ENCODE peak calls at places on chromosomes 5 and 9, in five cellular contexts. R is OCI-LY7, M is GM23338, U is neural crest cell, W is heart right ventricle. N is an unnamed sample.

GRCh38 chr9:3508078-3508431 is 17.7 kb downstream of the RFX3 start:
- DNase-seq in M (no peak), R (peak), U (no peak), W (no peak), N (no peak)

GRCh38 chr9:115992834-115993233 is 160.8 kb upstream of the PAPPA start:
- DNase-seq in U (no peak), R (no peak), W (no peak), M (peak), N (no peak)

GRCh38 chr9:129944501-129945116 is 98.4 kb downstream of the FNBP1 start:
- DNase-seq in R (peak), M (no peak), W (no peak), U (no peak), N (no peak)

GRCh38 chr9:130917171-130917960 is 20.8 kb upstream of the QRFP start:
- DNase-seq in M (no peak), W (no peak), U (no peak), R (no peak), N (no peak)

GRCh38 chr9:33354651-33355211 is 47.6 kb downstream of the AQP7 start:
- DNase-seq in U (no peak), M (no peak), W (no peak), R (no peak), N (no peak)

GRCh38 chr5:77852514-77853352 is 76.6 kb upstream of the TBCA start:
- DNase-seq in W (peak), U (peak), M (peak), R (no peak), N (peak)

GRCh38 chr9:87498816-87499454 is 1.3 kb downstream of the DAPK1 start:
- DNase-seq in R (no peak), W (no peak), U (peak), M (peak), N (no peak)

GRCh38 chr5:103218164-103218563 is 40.4 kb upstream of the MACIR start:
- DNase-seq in M (no peak), W (no peak), R (no peak), U (no peak), N (no peak)

GRCh38 chr5:149940077-149940574 is 4.5 kb downstream of the PDE6A start:
- DNase-seq in M (no peak), R (no peak), W (no peak), U (no peak), N (no peak)

GRCh38 chr9:93126151-93126781 is 7.8 kb downstream of the NINJ1 start:
- DNase-seq in W (no peak), M (no peak), R (no peak), U (no peak), N (no peak)

GRCh38 chr9:88737031-88737430 is 202.1 kb downstream of the NXNL2 start:
- DNase-seq in U (no peak), M (no peak), W (no peak), R (no peak), N (no peak)

GRCh38 chr5:179870403-179870903 is 11.8 kb upstream of the MRNIP start:
- DNase-seq in R (peak), W (peak), M (peak), U (no peak), N (no peak)

GRCh38 chr9:125646222-125647100 is 60.5 kb downstream of the MAPKAP1 start:
- DNase-seq in W (no peak), R (peak), U (no peak), M (no peak), N (no peak)

GRCh38 chr5:143372187-143372829 is 31.2 kb downstream of the NR3C1 start:
- DNase-seq in M (no peak), R (no peak), U (no peak), W (no peak), N (no peak)

GRCh38 chr9:109254317-109254716 is 66.5 kb downstream of the EPB41L4B start:
- DNase-seq in W (no peak), R (no peak), M (no peak), U (no peak), N (no peak)

GRCh38 chr9:125066839-125067619 is 76.3 kb downstream of the SCAI start:
- DNase-seq in M (no peak), U (no peak), W (no peak), R (no peak), N (no peak)

GRCh38 chr9:36158917-36159316 is 10.3 kb upstream of the CCIN start:
- DNase-seq in M (no peak), R (no peak), W (no peak), U (no peak), N (no peak)

GRCh38 chr5:65197899-65198776 is 283.6 kb downstream of the ADAMTS6 start:
- DNase-seq in W (no peak), U (no peak), R (no peak), M (no peak), N (no peak)

GRCh38 chr5:175485631-175486030 is 7.3 kb downstream of the SFXN1 start:
- DNase-seq in M (no peak), R (no peak), U (no peak), W (no peak), N (no peak)

GRCh38 chr5:37847978-37848425 is 8.2 kb upstream of the GDNF start:
- DNase-seq in W (no peak), R (no peak), M (no peak), U (no peak), N (no peak)

GRCh38 chr5:42715791-42716190 is 40.8 kb upstream of the CCDC152 start:
- DNase-seq in W (no peak), R (no peak), M (no peak), U (no peak), N (no peak)

GRCh38 chr9:92970467-92970923 is 23.2 kb downstream of the FGD3 start:
- DNase-seq in U (no peak), R (no peak), W (no peak), M (peak), N (peak)

GRCh38 chr5:42250-42649 is 49.7 kb upstream of the PLEKHG4B start:
- DNase-seq in M (peak), R (no peak), U (no peak), W (no peak), N (no peak)

GRCh38 chr9:35733109-35733541 is 659 bp downstream of the CREB3 start:
- DNase-seq in W (no peak), U (no peak), M (peak), R (peak), N (peak)

GRCh38 chr5:124825250-124825982 is 79.0 kb upstream of the ZNF608 start:
- DNase-seq in U (no peak), R (peak), W (no peak), M (no peak), N (no peak)

GRCh38 chr9:32627394-32627954 is 8.0 kb downstream of the TAF1L start:
- DNase-seq in M (no peak), U (no peak), W (no peak), R (no peak), N (no peak)

GRCh38 chr9:72041369-72041768 is 19.0 kb downstream of the C9orf57 start:
- DNase-seq in W (no peak), U (no peak), R (no peak), M (no peak), N (no peak)

GRCh38 chr5:61245486-61245885 is 83.2 kb upstream of the SMIM15 start:
- DNase-seq in W (no peak), U (no peak), M (no peak), R (no peak), N (no peak)

GRCh38 chr5:150946351-150946905 is 41.6 kb upstream of the ZNF300 start:
- DNase-seq in U (no peak), M (no peak), W (peak), R (no peak), N (no peak)

GRCh38 chr5:142053434-142054253 is 40.8 kb upstream of the GNPDA1 start:
- DNase-seq in M (no peak), R (no peak), U (no peak), W (no peak), N (no peak)

GRCh38 chr5:135833521-135833920 is 942 bp upstream of the SLC25A48 start:
- DNase-seq in U (no peak), W (no peak), M (no peak), R (no peak), N (no peak)

GRCh38 chr9:114588671-114589526 is 1.3 kb downstream of the ATP6V1G1 start:
- DNase-seq in U (no peak), R (peak), W (no peak), M (peak), N (no peak)

GRCh38 chr5:83157120-83157519 is 79.8 kb downstream of the XRCC4 start:
- DNase-seq in M (no peak), W (no peak), R (no peak), U (no peak), N (no peak)

GRCh38 chr5:74693176-74693575 is 8.1 kb downstream of the HEXB start:
- DNase-seq in U (no peak), M (no peak), W (no peak), R (no peak), N (no peak)

GRCh38 chr5:7392401-7393024 is 3.4 kb upstream of the ADCY2 start:
- DNase-seq in W (no peak), U (peak), M (peak), R (peak), N (no peak)

GRCh38 chr5:65076251-65076869 is 307.6 kb downstream of the CWC27 start:
- DNase-seq in R (peak), W (no peak), U (no peak), M (peak), N (peak)

DNA sequence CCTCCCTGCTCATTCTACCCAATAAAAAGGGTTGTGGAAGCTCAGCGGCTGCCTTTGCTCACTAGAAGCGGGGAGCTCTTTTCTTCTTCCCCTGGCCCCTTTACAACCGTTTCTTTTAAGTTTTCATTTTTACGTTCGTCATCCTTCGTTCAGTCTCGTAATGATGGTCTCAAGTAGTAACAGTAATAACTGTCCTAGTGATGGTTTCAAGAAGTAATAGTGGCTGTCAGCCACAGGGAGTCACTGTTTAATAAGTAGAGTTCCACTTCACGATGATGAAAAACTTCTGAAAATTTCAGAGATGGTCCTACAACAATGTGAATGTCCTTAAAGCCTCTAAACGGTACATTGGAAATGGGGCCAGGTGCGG is 6.2 kb downstream of the UGT3A2 start:
- DNase-seq in U (no peak), M (peak), R (peak), W (no peak), N (no peak)
- TF ChIP-seq CTCF in U (peak), M (peak), R (peak), W (no peak), N (no peak)

DNA sequence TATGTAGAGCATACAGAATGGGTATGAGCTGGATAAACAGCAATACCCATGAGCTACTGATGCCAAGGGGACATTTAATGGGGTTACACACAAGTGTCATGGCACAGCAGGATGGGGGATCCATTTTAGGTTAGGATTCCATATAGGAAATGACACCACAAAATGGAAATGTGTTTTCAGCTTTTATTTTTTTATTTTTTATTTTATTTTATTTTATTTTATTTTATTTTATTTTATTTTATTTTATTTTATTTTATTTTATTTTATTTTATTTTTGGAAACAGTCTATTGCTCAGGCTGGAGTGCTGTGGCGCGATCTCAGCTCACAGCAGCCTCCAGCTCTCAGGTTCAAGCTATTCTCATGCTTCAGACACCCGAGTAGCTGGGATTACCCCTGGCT is 11.6 kb downstream of the ZNF474 start:
- DNase-seq in U (no peak), W (no peak), M (no peak), R (no peak), N (no peak)
- TF ChIP-seq CTCF in U (no peak), W (no peak), M (no peak), R (no peak), N (no peak)

GRCh38 chr5:93894471-93895354 is 153.3 kb upstream of the POU5F2 start:
- DNase-seq in U (no peak), M (peak), R (no peak), W (no peak), N (no peak)

GRCh38 chr5:93904917-93905316 is 163.5 kb upstream of the POU5F2 start:
- DNase-seq in W (no peak), M (no peak), U (no peak), R (no peak), N (no peak)

GRCh38 chr5:93902288-93902687 is 160.9 kb upstream of the POU5F2 start:
- DNase-seq in U (no peak), W (no peak), M (no peak), R (no peak), N (no peak)

DNA sequence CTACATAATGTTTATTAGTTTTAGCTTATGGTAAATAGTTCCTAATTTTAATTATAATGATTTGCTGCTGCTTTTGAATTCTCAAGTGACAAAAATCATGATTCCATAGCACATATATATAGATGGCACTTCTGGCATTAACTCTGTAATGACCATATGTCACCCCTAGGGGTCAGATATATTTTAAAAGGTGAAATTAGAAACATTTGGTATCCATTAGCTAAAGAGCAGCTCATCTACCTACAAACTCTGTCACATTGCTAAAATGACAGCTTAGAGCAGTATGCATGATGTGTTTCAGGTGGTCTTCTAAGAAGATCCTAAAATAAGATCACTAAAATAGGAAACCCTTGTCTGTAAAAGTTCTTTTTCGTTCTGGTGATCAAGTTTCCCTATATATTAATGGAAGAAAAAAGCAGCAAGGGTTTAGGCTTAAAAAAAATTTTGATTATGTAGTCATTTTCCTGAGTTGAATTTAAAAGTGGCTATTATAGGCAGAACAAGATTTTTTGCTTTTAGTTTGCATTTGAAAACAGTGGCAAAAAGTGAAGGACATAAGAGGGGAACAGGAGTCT is 157.7 kb upstream of the POU5F2 start:
- DNase-seq in M (peak), W (no peak), U (no peak), R (peak), N (peak)
- TF ChIP-seq CTCF in M (peak), W (peak), U (peak), R (peak), N (peak)

GRCh38 chr5:154857534-154858250 is 735 bp upstream of the CNOT8 start:
- DNase-seq in U (peak), M (peak), W (peak), R (peak), N (peak)
- TF ChIP-seq CTCF in U (no peak), M (no peak), W (peak), R (no peak), N (no peak)

DNA sequence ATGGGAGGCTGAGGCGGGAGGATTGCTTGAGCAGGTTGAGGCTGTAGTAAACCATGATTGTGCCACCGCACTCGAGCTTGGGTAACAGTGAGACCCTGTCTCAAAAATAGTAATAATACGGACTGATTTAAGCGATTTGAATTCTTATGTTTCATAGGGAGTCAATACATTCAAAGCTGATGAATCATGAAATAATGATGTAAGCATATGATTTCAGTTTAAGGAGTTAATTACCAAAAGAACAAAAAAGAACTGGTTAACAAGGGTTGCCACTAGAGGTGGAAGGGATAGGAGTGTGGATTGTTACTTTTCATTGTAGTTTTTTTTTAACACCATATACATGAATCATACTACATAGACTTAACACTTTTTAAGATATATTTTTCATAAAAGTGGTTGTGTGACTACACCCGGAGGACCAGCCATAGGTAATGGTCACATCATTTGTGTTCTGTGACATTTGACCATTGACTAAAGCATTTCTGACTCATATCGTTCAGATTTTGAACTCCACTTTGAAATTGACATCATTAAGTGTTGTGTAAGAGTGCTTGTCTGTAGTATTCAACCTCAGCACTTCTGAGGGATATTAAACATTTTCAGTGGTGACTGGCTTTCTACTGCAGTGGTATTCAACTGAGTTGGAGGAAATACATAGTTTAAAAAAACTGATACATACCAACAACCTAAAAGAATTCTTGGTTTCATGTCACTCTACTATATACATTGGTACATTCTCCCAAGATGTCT is 7.0 kb downstream of the TRMT10B start:
- DNase-seq in M (no peak), W (no peak), R (no peak), U (no peak), N (no peak)
- TF ChIP-seq CTCF in M (no peak), W (no peak), R (no peak), U (no peak), N (no peak)